ENCODE peak calls at places on chromosomes 2 and 18, in seven cellular contexts. M is Peyer's patch; N is PC-3; S is mucosa of descending colon; D is CD8-positive, alpha-beta T cell; V is Panc1; T is adrenal gland. C is an unnamed sample.

GRCh38 chr2:45505138-45505537 is 105.9 kb downstream of the SRBD1 start:
- DNase-seq in N (no peak), T (no peak), M (no peak), D (no peak), V (no peak), S (no peak), C (no peak)

GRCh38 chr2:231469568-231469920 is 5.3 kb upstream of the NCL start:
- DNase-seq in M (no peak), S (no peak), V (no peak), D (no peak), T (no peak), N (no peak), C (no peak)

GRCh38 chr18:42931501-42931900 is 184.0 kb downstream of the RIT2 start:
- DNase-seq in D (no peak), T (no peak), S (peak; percentile 2), N (no peak), V (no peak), M (no peak), C (no peak)

GRCh38 chr2:23545811-23546210 is 160.8 kb downstream of the KLHL29 start:
- DNase-seq in N (no peak), T (no peak), M (no peak), D (no peak), S (no peak), V (no peak), C (no peak)

GRCh38 chr2:201196003-201196402 is 13.1 kb downstream of the CASP10 start:
- DNase-seq in N (no peak), M (no peak), V (no peak), S (no peak), T (no peak), D (no peak), C (no peak)

GRCh38 chr2:237128026-237128703 is 42.5 kb downstream of the COPS8 start:
- DNase-seq in D (no peak), T (peak; percentile 92), V (peak; percentile 89), S (peak; percentile 75), M (peak; percentile 43), N (peak; percentile 93), C (no peak)

GRCh38 chr2:233289590-233290424 is 17.8 kb upstream of the SAG start:
- DNase-seq in D (no peak), M (no peak), N (no peak), V (no peak), S (no peak), T (no peak), C (no peak)

GRCh38 chr2:88602022-88602421 is 25.2 kb downstream of the EIF2AK3 start:
- DNase-seq in V (no peak), M (no peak), S (no peak), N (no peak), D (no peak), T (no peak), C (no peak)

GRCh38 chr2:177164131-177164530 is 48.5 kb upstream of the HNRNPA3 start:
- DNase-seq in N (no peak), S (no peak), T (no peak), V (no peak), D (no peak), M (no peak), C (no peak)

GRCh38 chr2:150783015-150783414 is 295.5 kb upstream of the RND3 start:
- DNase-seq in T (no peak), V (no peak), M (no peak), S (no peak), D (no peak), N (no peak), C (no peak)

GRCh38 chr2:190506666-190507065 is 27.9 kb downstream of the NEMP2 start:
- DNase-seq in V (no peak), T (no peak), N (no peak), M (no peak), S (peak; percentile 84), D (no peak), C (no peak)

GRCh38 chr2:132915812-132916211 is 245.8 kb upstream of the LYPD1 start:
- DNase-seq in S (no peak), N (no peak), M (no peak), T (no peak), D (no peak), V (no peak), C (no peak)

GRCh38 chr2:19538411-19538963 is 180.1 kb upstream of the OSR1 start:
- DNase-seq in M (no peak), S (peak; percentile 73), N (peak; percentile 99), V (peak; percentile 92), T (no peak), D (no peak), C (no peak)

GRCh38 chr2:131039535-131039907 is 53.7 kb downstream of the FAM168B start:
- DNase-seq in M (no peak), D (no peak), S (no peak), N (no peak), T (no peak), V (no peak), C (no peak)

GRCh38 chr2:212941361-212941760 is 210.1 kb downstream of the IKZF2 start:
- DNase-seq in S (no peak), V (no peak), N (no peak), D (no peak), T (no peak), M (no peak), C (no peak)

GRCh38 chr2:95351080-95351915 is 51.2 kb upstream of the FAHD2A start:
- DNase-seq in V (no peak), N (no peak), M (no peak), S (no peak), D (no peak), T (peak; percentile 4), C (peak; percentile 31)

DNA sequence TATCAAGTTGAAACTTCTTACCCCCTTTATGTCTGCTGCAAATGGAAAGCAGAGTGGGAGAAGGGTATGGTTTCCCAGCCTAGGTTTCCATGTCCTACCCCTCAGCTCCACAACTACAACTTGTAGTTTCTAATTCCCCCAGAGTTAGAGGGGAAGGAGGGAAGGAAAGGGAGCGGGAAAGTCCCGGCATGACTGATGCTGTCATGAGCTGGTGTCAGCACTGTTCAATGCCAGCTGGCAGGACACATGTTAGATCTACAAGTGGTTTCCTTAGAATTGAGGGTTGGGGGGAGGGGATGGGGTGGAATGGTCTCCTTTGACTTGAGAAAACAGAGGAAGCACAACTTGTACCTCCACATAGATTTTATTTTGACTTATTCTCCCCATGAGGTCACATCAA is 194.0 kb downstream of the MBD2 start:
- DNase-seq in T (no peak), S (no peak), M (no peak), D (no peak), N (no peak), V (no peak), C (no peak)
- H3K9me3 ChIP-seq in T (no peaks in the 10 kb centered on the region), S (no peaks in the 10 kb centered on the region), M (no peaks in the 10 kb centered on the region), D (no peaks in the 10 kb centered on the region), N (no peaks in the 10 kb centered on the region), V (no peaks in the 10 kb centered on the region), C (no peaks in the 10 kb centered on the region)

GRCh38 chr2:55156326-55156725 is 75.8 kb downstream of the CLHC1 start:
- DNase-seq in D (no peak), N (no peak), T (no peak), S (no peak), V (no peak), M (no peak), C (no peak)
- H3K4me3 ChIP-seq in D (no peak overlapping the region), N (peak overlapping the region; percentile 16), T (no peak overlapping the region), S (no peak overlapping the region), V (no peak overlapping the region), M (no peak overlapping the region), C (no peak overlapping the region)

GRCh38 chr18:76982038-76982437 is 150.5 kb downstream of the MBP start:
- DNase-seq in D (no peak), N (no peak), M (peak; percentile 12), S (no peak), V (no peak), T (no peak), C (no peak)

GRCh38 chr18:76985156-76985950 is 147.2 kb downstream of the MBP start:
- DNase-seq in N (no peak), M (peak; percentile 11), V (no peak), S (no peak), T (no peak), D (no peak), C (peak; percentile 38)

GRCh38 chr18:76984193-76985155 is 148.1 kb downstream of the MBP start:
- DNase-seq in M (peak; percentile 15), T (no peak), D (no peak), N (no peak), V (no peak), S (no peak), C (no peak)

GRCh38 chr18:76983184-76983583 is 149.4 kb downstream of the MBP start:
- DNase-seq in M (peak; percentile 90), D (peak; percentile 72), N (peak; percentile 91), T (peak; percentile 92), S (peak; percentile 95), V (peak; percentile 70), C (peak; percentile 91)

GRCh38 chr18:76983613-76984051 is 149.0 kb downstream of the MBP start:
- DNase-seq in M (peak; percentile 10), N (no peak), T (no peak), D (no peak), S (no peak), V (no peak), C (no peak)
- TF ChIP-seq CTCF in M (no peak), N (no peak), T (no peak), D (no peak), S (no peak), V (no peak), C (no peak)

DNA sequence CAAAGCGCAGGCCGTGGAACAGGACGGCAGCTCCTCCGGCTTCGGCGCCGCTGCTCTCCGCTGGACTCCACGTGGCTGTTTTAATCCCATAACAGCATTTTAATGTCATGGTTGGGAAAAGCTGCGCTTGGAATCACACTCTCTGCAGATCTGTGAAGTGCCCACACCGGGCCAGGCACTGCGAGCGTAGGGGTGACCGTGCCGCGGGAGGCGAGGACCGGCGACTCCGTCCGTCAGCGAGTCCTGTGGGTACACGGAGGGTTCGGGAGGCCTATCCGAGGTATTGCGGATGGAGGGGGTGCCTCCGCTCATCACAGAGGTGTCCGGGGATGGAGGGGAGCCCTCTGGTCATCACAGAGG is 198.0 kb upstream of the SALL3 start:
- DNase-seq in S (no peak), T (no peak), D (no peak), M (no peak), V (no peak), N (no peak), C (peak; percentile 37)
- H3K9me3 ChIP-seq in S (no peaks in the 10 kb centered on the region), T (no peaks in the 10 kb centered on the region), D (no peaks in the 10 kb centered on the region), M (no peaks in the 10 kb centered on the region), V (no peaks in the 10 kb centered on the region), N (no peaks in the 10 kb centered on the region), C (no peaks in the 10 kb centered on the region)

DNA sequence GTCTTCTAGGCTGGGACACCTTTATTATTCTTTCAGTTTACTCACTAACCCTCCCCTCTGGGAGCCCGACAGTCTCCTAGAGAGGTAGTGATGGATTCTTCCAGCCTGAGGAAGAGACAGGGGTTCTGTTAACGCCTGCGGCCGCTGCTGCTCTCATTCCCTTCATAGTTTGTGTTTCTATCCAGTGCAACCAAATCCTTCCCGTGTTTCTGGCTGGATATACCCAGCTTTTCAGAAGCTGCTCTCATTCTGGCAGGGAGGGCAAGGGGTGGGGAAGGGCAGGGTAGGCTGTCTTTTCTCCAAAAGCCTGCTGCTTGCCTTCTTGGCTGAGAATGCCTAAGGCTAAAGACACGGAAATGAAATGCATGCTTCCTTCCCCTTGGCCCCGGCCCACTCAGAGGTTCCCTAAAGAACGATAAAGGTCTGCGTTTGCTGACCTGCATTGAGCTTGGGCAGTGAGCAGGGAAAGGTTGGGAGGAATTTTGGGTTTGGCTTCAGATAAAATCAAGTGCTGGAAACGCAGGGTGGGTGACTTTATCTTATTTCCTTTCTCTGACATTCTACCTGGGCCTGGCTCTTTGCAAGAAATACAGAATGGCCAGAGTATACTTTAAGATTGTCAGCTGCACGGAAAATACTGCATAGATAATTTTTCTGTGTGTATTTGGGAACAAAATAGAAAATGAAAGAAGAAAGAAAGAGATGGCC is 390.9 kb downstream of the NBAS start:
- DNase-seq in N (no peak), M (no peak), S (no peak), T (no peak), V (no peak), D (no peak), C (no peak)
- H3K4me3 ChIP-seq in N (no peak overlapping the region), M (no peak overlapping the region), S (no peak overlapping the region), T (no peak overlapping the region), V (no peak overlapping the region), D (no peak overlapping the region), C (no peak overlapping the region)

GRCh38 chr2:2101924-2102323 is 229.2 kb downstream of the MYT1L start:
- DNase-seq in S (no peak), D (no peak), T (no peak), V (no peak), N (no peak), M (no peak), C (no peak)
- TF ChIP-seq CTCF in S (no peak), D (no peak), T (no peak), V (no peak), N (peak; percentile 44), M (no peak), C (no peak)